ENCODE peak calls at places on chromosomes 16 and 17, in ten cellular contexts. X is CD8-positive, alpha-beta memory T cell; S is tibial artery; V is choroid plexus epithelial cell; B is hepatocyte; J is GM23248; E is breast epithelium; N is dorsolateral prefrontal cortex; Z is Jurkat, Clone E6-1; G is AG04450. A is an unnamed sample.

GRCh38 chr16:17258848-17259713 is 211.7 kb downstream of the XYLT1 start:
- DNase-seq in Z (no peak), E (no peak), B (no peak), S (peak; percentile 24), X (no peak), V (no peak), G (no peak), J (peak; percentile 25), N (no peak), A (no peak)

GRCh38 chr16:24071990-24072389 is 184.1 kb upstream of the CACNG3 start:
- DNase-seq in X (no peak), G (no peak), S (no peak), Z (no peak), B (no peak), E (no peak), V (no peak), N (no peak), J (no peak), A (no peak)

GRCh38 chr17:53127331-53127730 is 695.4 kb upstream of the KIF2B start:
- DNase-seq in S (no peak), B (no peak), G (no peak), Z (no peak), E (no peak), V (no peak), N (no peak), X (no peak), J (no peak), A (no peak)

GRCh38 chr16:47657977-47658376 is 196.8 kb downstream of the PHKB start:
- DNase-seq in B (no peak), N (no peak), S (no peak), X (no peak), Z (no peak), E (no peak), J (no peak), V (no peak), G (no peak), A (no peak)

GRCh38 chr16:28280881-28281836 is 11.2 kb upstream of the SBK1 start:
- DNase-seq in Z (no peak), S (no peak), G (no peak), X (no peak), E (no peak), J (no peak), V (no peak), N (no peak), B (no peak), A (peak; percentile 26)

GRCh38 chr17:50270430-50271172 is 3.7 kb upstream of the TMEM92 start:
- DNase-seq in Z (no peak), X (no peak), V (peak; percentile 90), S (peak; percentile 25), J (peak; percentile 81), N (no peak), E (no peak), B (peak; percentile 72), G (peak; percentile 63), A (no peak)

GRCh38 chr16:75108792-75109731 is 7.5 kb downstream of the LDHD start:
- DNase-seq in Z (peak; percentile 83), S (peak; percentile 88), E (peak; percentile 95), B (peak; percentile 70), N (peak; percentile 88), X (peak; percentile 71), G (peak; percentile 79), J (peak; percentile 94), V (peak; percentile 90), A (peak; percentile 98)

GRCh38 chr16:84175351-84176081 is 11.3 kb downstream of the TAF1C start:
- DNase-seq in V (peak; percentile 45), Z (peak; percentile 50), S (peak; percentile 49), N (peak; percentile 46), J (peak; percentile 67), X (no peak), B (peak; percentile 80), G (peak; percentile 21), E (no peak), A (peak; percentile 75)

GRCh38 chr17:48526986-48527741 is 3.6 kb downstream of the HOXB1 start:
- DNase-seq in G (no peak), B (no peak), J (no peak), Z (no peak), S (no peak), X (no peak), V (no peak), E (no peak), N (no peak), A (no peak)

GRCh38 chr16:63323055-63323454 is 1286.8 kb upstream of the CDH8 start:
- DNase-seq in B (no peak), G (no peak), S (no peak), J (peak; percentile 15), E (no peak), Z (no peak), X (no peak), V (peak; percentile 0), N (no peak), A (peak; percentile 15)

GRCh38 chr16:71883193-71883848 is 661 bp downstream of the ZNF821 start:
- DNase-seq in E (no peak), N (peak; percentile 51), S (peak; percentile 29), G (no peak), V (peak; percentile 23), X (peak; percentile 77), Z (no peak), B (peak; percentile 72), J (peak; percentile 43), A (peak; percentile 29)

GRCh38 chr17:39543669-39544068 is 64.1 kb downstream of the NEUROD2 start:
- DNase-seq in X (no peak), G (no peak), Z (no peak), E (no peak), N (no peak), J (no peak), S (no peak), V (no peak), B (no peak), A (no peak)

DNA sequence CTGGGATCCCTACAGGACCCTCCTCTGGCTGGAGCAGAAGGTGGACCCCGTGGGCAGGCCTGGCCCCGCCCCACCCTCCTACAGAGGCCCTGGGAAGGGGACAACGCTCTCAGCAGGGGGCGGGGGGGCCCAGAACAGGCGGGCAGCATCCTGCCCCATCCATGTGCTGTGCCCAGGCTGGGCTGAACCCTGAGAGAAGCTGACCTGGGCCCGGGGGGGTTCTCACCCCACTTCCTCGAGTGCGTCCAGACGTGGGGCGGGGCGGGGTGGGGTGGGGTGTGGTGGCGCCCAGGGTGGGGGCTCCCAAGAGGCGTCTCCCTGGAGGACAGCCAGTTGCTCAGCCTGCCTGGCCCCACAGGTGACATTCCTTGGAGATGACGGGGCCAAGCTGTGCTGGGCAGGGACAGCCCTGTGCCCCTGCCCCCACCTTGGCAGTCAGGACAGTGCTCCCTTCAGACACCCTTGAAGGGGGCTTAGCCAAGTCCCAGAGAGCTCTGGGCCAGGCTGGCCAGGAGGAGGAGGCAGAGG is 390 bp upstream of the UNC13D start:
- DNase-seq in V (peak; percentile 14), X (peak; percentile 62), J (no peak), N (no peak), B (peak; percentile 78), E (peak; percentile 92), Z (no peak), S (no peak), G (no peak), A (peak; percentile 81)
- H3K4me3 ChIP-seq in V (no peak overlapping the region), X (peak overlapping the region; percentile 91), J (no peak overlapping the region), N (peak overlapping the region; percentile 42), B (no peak overlapping the region), E (peak overlapping the region; percentile 46), Z (peak overlapping the region; percentile 82), S (peak overlapping the region; percentile 5), G (no peak overlapping the region), A (no peak overlapping the region)

DNA sequence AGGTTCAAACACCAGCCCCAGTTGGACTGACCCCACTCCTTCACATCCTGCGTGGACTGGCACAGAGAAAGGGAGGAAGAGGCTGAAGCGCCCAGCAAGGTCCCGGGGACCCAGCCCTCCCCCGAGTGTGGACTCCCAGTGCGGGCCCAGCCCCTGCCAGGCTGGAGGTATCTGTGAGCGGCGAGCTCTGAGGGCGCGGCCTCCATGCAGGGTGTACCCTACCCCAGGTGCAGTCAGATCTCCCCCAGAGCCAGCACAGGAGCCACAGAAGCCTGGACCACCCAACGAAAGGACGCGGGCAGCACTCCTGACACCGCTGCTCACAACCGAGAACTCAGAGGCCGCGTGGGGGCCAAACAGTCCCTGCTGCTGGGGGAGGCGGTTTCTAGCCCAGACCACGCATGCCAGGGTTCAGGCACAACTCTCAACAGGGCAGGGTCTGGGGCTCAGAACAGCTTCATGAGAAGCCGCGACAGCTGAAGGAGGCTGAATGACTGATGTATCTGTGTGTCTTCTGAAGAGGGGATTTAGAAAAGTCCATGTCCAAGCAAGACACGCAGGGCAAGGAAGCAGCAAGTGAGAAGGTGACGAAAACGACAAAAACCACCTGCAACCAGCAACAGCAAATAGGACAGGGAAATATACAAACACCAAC is 8.5 kb downstream of the SLC38A10 start:
- DNase-seq in G (no peak), Z (no peak), N (no peak), E (no peak), J (no peak), B (no peak), X (no peak), S (no peak), V (no peak), A (no peak)
- H3K4me3 ChIP-seq in G (no peak overlapping the region), Z (no peak overlapping the region), N (no peak overlapping the region), E (no peak overlapping the region), J (no peak overlapping the region), B (no peak overlapping the region), X (no peak overlapping the region), S (no peak overlapping the region), V (no peak overlapping the region), A (no peak overlapping the region)

GRCh38 chr17:81428521-81428920 is 33.3 kb downstream of the BAHCC1 start:
- DNase-seq in E (no peak), X (no peak), S (no peak), J (no peak), N (no peak), G (no peak), B (no peak), Z (peak; percentile 94), V (no peak), A (no peak)

GRCh38 chr17:81429813-81430510 is 34.7 kb downstream of the BAHCC1 start:
- DNase-seq in J (peak; percentile 41), B (peak; percentile 66), V (peak; percentile 57), X (no peak), G (no peak), E (no peak), Z (no peak), S (no peak), N (no peak), A (peak; percentile 24)

GRCh38 chr17:81428945-81429344 is 33.7 kb downstream of the BAHCC1 start:
- DNase-seq in V (no peak), N (no peak), G (no peak), E (no peak), X (no peak), J (no peak), B (no peak), Z (no peak), S (no peak), A (no peak)

GRCh38 chr17:81428121-81428515 is 32.9 kb downstream of the BAHCC1 start:
- DNase-seq in X (no peak), J (peak; percentile 65), G (no peak), B (no peak), V (no peak), S (no peak), Z (peak; percentile 96), E (no peak), N (peak; percentile 69), A (peak; percentile 21)

GRCh38 chr17:81429353-81429774 is 34.1 kb downstream of the BAHCC1 start:
- DNase-seq in X (no peak), N (peak; percentile 85), J (peak; percentile 86), S (peak; percentile 67), B (peak; percentile 81), G (peak; percentile 42), V (peak; percentile 76), E (peak; percentile 76), Z (no peak), A (peak; percentile 71)
- H3K4me3 ChIP-seq in X (no peak overlapping the region), N (peak overlapping the region; percentile 36), J (no peak overlapping the region), S (peak overlapping the region; percentile 35), B (no peak overlapping the region), G (no peak overlapping the region), V (no peak overlapping the region), E (peak overlapping the region; percentile 58), Z (peak overlapping the region; percentile 69), A (no peak overlapping the region)

GRCh38 chr17:34135841-34136240 is 119.2 kb upstream of the CCL2 start:
- DNase-seq in X (no peak), V (no peak), S (no peak), G (no peak), E (no peak), Z (no peak), J (no peak), B (no peak), N (no peak), A (no peak)
- H3K4me3 ChIP-seq in X (no peak overlapping the region), V (no peak overlapping the region), S (no peak overlapping the region), G (no peak overlapping the region), E (no peak overlapping the region), Z (no peak overlapping the region), J (no peak overlapping the region), B (no peak overlapping the region), N (no peak overlapping the region), A (no peak overlapping the region)